ENCODE peak calls at places on chromosome 15, in eight cellular contexts. U is left ventricle myocardium inferior; G is foreskin keratinocyte; Y is right cardiac atrium; R is psoas muscle; K is colonic mucosa; H is upper lobe of right lung; Q is CD8-positive, alpha-beta T cell. D is an unnamed sample. For H3K4me1, the result is how much of the 10 kb centered on the place peaks cover.

GRCh38 chr15:31259562-31260252 is 66.9 kb upstream of the KLF13 start:
- DNase-seq in U (no peak), G (no peak), Y (no peak), R (no peak), K (no peak), H (no peak), Q (no peak), D (no peak)

GRCh38 chr15:42736178-42736792 is 643 bp downstream of the CDAN1 start:
- DNase-seq in U (no peak), G (no peak), Y (no peak), R (peak), K (no peak), H (no peak), Q (no peak), D (no peak)

GRCh38 chr15:66070220-66070934 is 183.2 kb downstream of the MEGF11 start:
- DNase-seq in U (no peak), G (no peak), Y (no peak), R (no peak), K (no peak), H (no peak), Q (no peak), D (no peak)

GRCh38 chr15:60585743-60586708 is 107.1 kb upstream of the ICE2 start:
- DNase-seq in U (no peak), G (peak), Y (peak), R (no peak), K (peak), H (no peak), Q (peak), D (no peak)

GRCh38 chr15:42056934-42057743 is 36.3 kb upstream of the PLA2G4E start:
- DNase-seq in U (peak), G (peak), Y (peak), R (peak), K (peak), H (peak), Q (peak), D (peak)

GRCh38 chr15:86163771-86164170 is 84.1 kb downstream of the AGBL1 start:
- DNase-seq in U (no peak), G (no peak), Y (no peak), R (no peak), K (no peak), H (no peak), Q (no peak), D (no peak)

GRCh38 chr15:62903437-62903836 is 139.1 kb upstream of the TPM1 start:
- DNase-seq in U (no peak), G (no peak), Y (no peak), R (no peak), K (no peak), H (no peak), Q (no peak), D (no peak)

GRCh38 chr15:31452595-31453557 is 126.2 kb downstream of the KLF13 start:
- DNase-seq in U (no peak), G (no peak), Y (no peak), R (no peak), K (no peak), H (peak), Q (no peak), D (no peak)

GRCh38 chr15:67383903-67384302 is 129.3 kb downstream of the IQCH start:
- DNase-seq in U (no peak), G (no peak), Y (no peak), R (no peak), K (no peak), H (no peak), Q (no peak), D (no peak)

GRCh38 chr15:78685157-78685830 is 44.3 kb upstream of the CHRNB4 start:
- DNase-seq in U (no peak), G (no peak), Y (no peak), R (no peak), K (no peak), H (no peak), Q (no peak), D (no peak)

DNA sequence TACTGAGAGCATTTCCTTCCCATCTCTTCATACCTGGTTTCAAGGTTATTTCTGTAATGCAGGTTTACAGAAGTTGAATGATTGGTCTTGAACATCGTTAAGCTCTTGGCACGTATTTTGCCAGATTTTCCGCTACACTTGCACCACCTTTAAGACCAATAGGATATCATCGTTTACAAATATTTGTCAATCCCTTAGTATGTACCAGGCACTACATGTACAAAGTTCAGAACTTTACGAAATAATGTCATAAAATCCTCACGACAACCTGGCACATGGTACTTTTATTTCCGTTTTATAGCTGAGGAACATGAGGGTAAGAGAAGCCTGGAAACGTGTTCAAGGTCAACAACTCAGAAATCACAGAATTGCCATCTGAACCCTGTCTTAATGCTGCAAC is 6.3 kb downstream of the LRRK1 start:
- DNase-seq in U (no peak), G (no peak), Y (no peak), R (no peak), K (peak), H (no peak), Q (no peak), D (no peak)
- H3K4me1 ChIP-seq in U (under half), G (under half), Y (under half), R (under half), K (under half), H (under half), Q (under half), D (under half)

DNA sequence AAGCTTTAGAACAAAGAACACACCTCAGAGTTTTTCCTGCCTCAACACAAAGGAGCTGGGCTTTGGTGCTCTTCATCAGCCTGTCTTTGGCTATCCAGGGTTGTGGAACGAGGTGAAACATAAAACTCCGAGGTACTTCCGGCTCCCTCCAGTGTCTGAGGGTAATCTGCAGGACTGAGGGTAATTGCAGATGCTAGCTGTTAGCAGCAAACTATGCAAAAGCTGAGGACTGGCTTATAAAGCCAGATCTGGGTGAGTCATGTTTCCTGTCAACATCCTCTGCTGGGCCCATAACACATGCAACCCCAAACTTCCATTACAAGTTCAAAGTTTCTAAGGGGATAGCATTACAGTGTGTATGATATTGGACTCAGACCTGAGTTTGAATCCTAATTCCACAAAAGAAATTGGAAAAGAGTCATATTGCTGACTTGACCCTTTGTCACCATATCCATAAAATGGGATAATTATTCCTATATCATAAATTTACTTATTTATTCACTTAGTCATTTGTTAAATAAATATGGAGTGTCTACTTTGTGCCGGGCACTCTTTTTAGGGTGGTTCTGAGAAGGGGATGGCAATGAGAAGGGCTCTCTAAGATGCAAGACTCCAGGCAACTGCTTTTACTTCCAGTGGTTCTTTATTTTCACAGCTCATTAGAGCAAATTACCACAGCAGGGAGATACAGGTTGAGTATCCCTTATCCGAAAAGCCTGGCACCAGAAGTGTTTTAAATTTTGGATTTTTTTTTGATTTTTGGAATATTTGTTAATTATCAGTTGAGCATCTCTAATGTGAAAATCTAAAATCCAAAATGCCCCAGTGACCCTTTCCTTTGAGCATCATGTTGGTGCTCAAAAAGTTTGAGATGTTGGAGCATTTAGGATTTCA is 9.5 kb upstream of the TRIM69 start:
- DNase-seq in U (no peak), G (peak), Y (peak), R (no peak), K (peak), H (no peak), Q (peak), D (peak)
- H3K4me1 ChIP-seq in U (half or more), G (under half), Y (under half), R (under half), K (under half), H (under half), Q (half or more), D (under half)

GRCh38 chr15:73950479-73951043 is 24.3 kb downstream of the LOXL1 start:
- DNase-seq in U (no peak), G (no peak), Y (no peak), R (no peak), K (no peak), H (peak), Q (no peak), D (no peak)
- H3K4me1 ChIP-seq in U (under half), G (under half), Y (under half), R (under half), K (under half), H (under half), Q (under half), D (under half)

DNA sequence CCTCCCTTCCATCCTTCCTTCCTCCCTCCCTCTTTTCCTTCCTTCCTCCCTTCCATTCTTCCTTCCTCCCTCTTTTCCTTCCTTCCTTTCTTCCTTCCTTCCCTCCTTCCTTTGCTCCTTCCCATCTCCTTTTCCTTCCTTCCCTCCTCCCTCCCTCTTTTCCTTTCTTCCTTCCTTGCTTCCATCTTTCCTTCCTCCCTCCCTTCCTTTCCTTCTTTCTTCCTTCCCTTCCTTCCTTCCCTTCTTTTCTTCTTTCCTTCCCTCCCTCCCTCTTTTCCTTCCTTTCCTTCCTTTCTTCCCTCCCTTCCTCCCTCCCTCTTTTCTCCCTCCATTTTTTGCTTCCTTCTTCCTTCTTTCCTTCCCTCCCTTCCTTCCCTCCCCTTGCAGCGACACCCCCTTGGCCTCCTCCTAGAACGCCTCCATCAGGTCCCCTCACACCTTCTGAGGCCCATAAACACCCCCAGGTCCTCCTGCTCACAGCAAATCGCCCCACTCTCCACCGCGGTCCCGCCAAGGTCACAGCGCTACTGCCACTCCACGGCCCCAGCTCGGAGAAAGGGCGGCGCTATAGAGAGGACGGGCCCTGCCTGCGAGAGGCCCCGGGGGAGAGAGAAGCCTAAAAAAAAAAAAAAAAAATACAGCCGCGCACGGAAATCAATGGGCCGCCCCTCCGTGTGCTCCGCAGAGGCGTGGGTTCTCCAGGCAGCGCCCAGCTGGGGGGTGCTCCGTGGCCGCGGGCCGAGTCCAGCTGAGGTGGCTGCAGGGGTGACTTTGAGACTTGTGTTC is 328.2 kb downstream of the OCA2 start:
- DNase-seq in U (no peak), G (no peak), Y (no peak), R (no peak), K (no peak), H (no peak), Q (no peak), D (no peak)
- H3K4me1 ChIP-seq in U (under half), G (under half), Y (under half), R (under half), K (under half), H (under half), Q (under half), D (under half)

GRCh38 chr15:70259030-70259424 is 161.3 kb upstream of the TLE3 start:
- DNase-seq in U (peak), G (no peak), Y (peak), R (no peak), K (peak), H (peak), Q (peak), D (peak)
- H3K4me1 ChIP-seq in U (under half), G (under half), Y (under half), R (under half), K (under half), H (under half), Q (under half), D (half or more)

DNA sequence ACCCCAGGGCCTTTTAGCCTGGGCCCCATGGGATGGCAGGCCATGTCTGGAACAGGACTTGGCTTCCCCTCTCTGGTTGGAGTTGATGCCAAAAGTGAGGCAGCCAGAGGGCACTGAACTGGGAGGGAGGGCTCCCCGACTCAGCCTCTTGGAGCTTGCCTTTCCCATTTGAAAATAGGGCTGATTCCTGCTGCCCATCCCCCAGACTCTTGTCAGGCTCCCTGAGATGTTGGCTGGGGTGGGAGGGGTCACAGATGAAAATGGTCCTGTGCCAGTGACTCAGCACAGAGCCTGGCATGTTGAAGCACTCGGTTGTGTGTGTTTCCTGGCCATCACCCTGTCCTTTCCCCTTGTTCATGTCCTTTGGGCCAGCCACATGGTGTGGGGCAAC is 6.6 kb downstream of the PPCDC start:
- DNase-seq in U (no peak), G (peak), Y (peak), R (peak), K (no peak), H (no peak), Q (no peak), D (peak)
- H3K4me1 ChIP-seq in U (under half), G (under half), Y (under half), R (under half), K (under half), H (under half), Q (under half), D (half or more)

GRCh38 chr15:36275656-36276055 is 303.8 kb upstream of the CDIN1 start:
- DNase-seq in U (no peak), G (peak), Y (no peak), R (no peak), K (no peak), H (no peak), Q (no peak), D (no peak)
- H3K4me1 ChIP-seq in U (under half), G (under half), Y (under half), R (under half), K (under half), H (under half), Q (under half), D (under half)

D was measured in left lung.